ENCODE peak calls at places on chromosomes 7 and 10, in five cellular contexts. W, B, U, I and Y are unnamed samples. For H3K4me1 and H3K36me3, the result is how much of the 10 kb centered on the place peaks cover.

GRCh38 chr7:73573276-73573675 is 5.1 kb downstream of the TBL2 start:
- DNase-seq in W (no peak), B (no peak), U (no peak), I (no peak), Y (no peak)

GRCh38 chr10:1754506-1755177 is 17.3 kb upstream of the ADARB2 start:
- DNase-seq in W (no peak), B (no peak), U (no peak), I (no peak), Y (no peak)

GRCh38 chr10:119521443-119522204 is 20.9 kb downstream of the RGS10 start:
- DNase-seq in W (no peak), B (no peak), U (no peak), I (peak), Y (no peak)

GRCh38 chr7:43750016-43750887 is 8.2 kb upstream of the BLVRA start:
- DNase-seq in W (no peak), B (no peak), U (no peak), I (peak), Y (no peak)

GRCh38 chr10:113987805-113988204 is 55.9 kb upstream of the ADRB1 start:
- DNase-seq in W (no peak), B (no peak), U (no peak), I (no peak), Y (no peak)

GRCh38 chr7:34928052-34928451 is 109.2 kb downstream of the DPY19L1 start:
- DNase-seq in W (peak), B (no peak), U (peak), I (no peak), Y (peak)

GRCh38 chr10:131818510-131819234 is 82.1 kb upstream of the PPP2R2D start:
- DNase-seq in W (no peak), B (no peak), U (no peak), I (no peak), Y (no peak)

GRCh38 chr10:99945286-99945685 is 64.5 kb downstream of the DNMBP start:
- DNase-seq in W (peak), B (no peak), U (no peak), I (peak), Y (no peak)

GRCh38 chr7:111126987-111127386 is 36.1 kb downstream of the LRRN3 start:
- DNase-seq in W (no peak), B (no peak), U (no peak), I (peak), Y (no peak)

GRCh38 chr7:17456541-17456940 is 158.1 kb downstream of the AHR start:
- DNase-seq in W (no peak), B (no peak), U (no peak), I (peak), Y (no peak)

GRCh38 chr10:112961609-112962008 is 11.6 kb downstream of the TCF7L2 start:
- DNase-seq in W (no peak), B (no peak), U (no peak), I (no peak), Y (no peak)

GRCh38 chr7:159015081-159015893 is 129.4 kb downstream of the VIPR2 start:
- DNase-seq in W (no peak), B (peak), U (no peak), I (no peak), Y (peak)

GRCh38 chr7:132084776-132085388 is 491.4 kb downstream of the PLXNA4 start:
- DNase-seq in W (peak), B (no peak), U (peak), I (peak), Y (no peak)

GRCh38 chr7:127793582-127793981 is 141.6 kb downstream of the SND1 start:
- DNase-seq in W (no peak), B (no peak), U (no peak), I (no peak), Y (no peak)

GRCh38 chr7:78768859-78769258 is 684.6 kb downstream of the MAGI2 start:
- DNase-seq in W (no peak), B (no peak), U (no peak), I (no peak), Y (no peak)

GRCh38 chr10:132608511-132609195 is 71.1 kb downstream of the INPP5A start:
- DNase-seq in W (no peak), B (no peak), U (no peak), I (no peak), Y (no peak)

GRCh38 chr7:107638594-107638993 is 22.0 kb upstream of the SLC26A4 start:
- DNase-seq in W (no peak), B (no peak), U (no peak), I (no peak), Y (no peak)

GRCh38 chr7:150909192-150909591 is 56.9 kb downstream of the AOC1 start:
- DNase-seq in W (peak), B (no peak), U (peak), I (no peak), Y (peak)

GRCh38 chr10:113992601-113993011 is 51.1 kb upstream of the ADRB1 start:
- DNase-seq in W (no peak), B (no peak), U (no peak), I (no peak), Y (no peak)

GRCh38 chr10:35027567-35027966 is 62.6 kb downstream of the CUL2 start:
- DNase-seq in W (peak), B (no peak), U (no peak), I (peak), Y (no peak)

GRCh38 chr10:86964061-86964846 is 4.0 kb upstream of the ADIRF start:
- DNase-seq in W (no peak), B (no peak), U (no peak), I (no peak), Y (no peak)

GRCh38 chr7:139066315-139066714 is 30.5 kb upstream of the ZC3HAV1L start:
- DNase-seq in W (no peak), B (no peak), U (no peak), I (no peak), Y (no peak)

GRCh38 chr10:132708441-132708840 is 77.5 kb downstream of the NKX6-2 start:
- DNase-seq in W (no peak), B (no peak), U (no peak), I (no peak), Y (no peak)

GRCh38 chr7:107172318-107173032 is 3.7 kb downstream of the HBP1 start:
- DNase-seq in W (no peak), B (no peak), U (no peak), I (no peak), Y (no peak)

GRCh38 chr10:79449181-79450146 is 4.0 kb upstream of the ZCCHC24 start:
- DNase-seq in W (no peak), B (no peak), U (no peak), I (no peak), Y (no peak)

GRCh38 chr10:125145636-125146035 is 14.7 kb downstream of the CTBP2 start:
- DNase-seq in W (no peak), B (no peak), U (no peak), I (no peak), Y (no peak)

GRCh38 chr10:125148576-125148975 is 11.8 kb downstream of the CTBP2 start:
- DNase-seq in W (no peak), B (no peak), U (no peak), I (no peak), Y (no peak)

GRCh38 chr10:125144693-125145623 is 15.4 kb downstream of the CTBP2 start:
- DNase-seq in W (peak), B (no peak), U (peak), I (peak), Y (no peak)

GRCh38 chr10:125148021-125148439 is 12.3 kb downstream of the CTBP2 start:
- DNase-seq in W (peak), B (no peak), U (peak), I (no peak), Y (no peak)

DNA sequence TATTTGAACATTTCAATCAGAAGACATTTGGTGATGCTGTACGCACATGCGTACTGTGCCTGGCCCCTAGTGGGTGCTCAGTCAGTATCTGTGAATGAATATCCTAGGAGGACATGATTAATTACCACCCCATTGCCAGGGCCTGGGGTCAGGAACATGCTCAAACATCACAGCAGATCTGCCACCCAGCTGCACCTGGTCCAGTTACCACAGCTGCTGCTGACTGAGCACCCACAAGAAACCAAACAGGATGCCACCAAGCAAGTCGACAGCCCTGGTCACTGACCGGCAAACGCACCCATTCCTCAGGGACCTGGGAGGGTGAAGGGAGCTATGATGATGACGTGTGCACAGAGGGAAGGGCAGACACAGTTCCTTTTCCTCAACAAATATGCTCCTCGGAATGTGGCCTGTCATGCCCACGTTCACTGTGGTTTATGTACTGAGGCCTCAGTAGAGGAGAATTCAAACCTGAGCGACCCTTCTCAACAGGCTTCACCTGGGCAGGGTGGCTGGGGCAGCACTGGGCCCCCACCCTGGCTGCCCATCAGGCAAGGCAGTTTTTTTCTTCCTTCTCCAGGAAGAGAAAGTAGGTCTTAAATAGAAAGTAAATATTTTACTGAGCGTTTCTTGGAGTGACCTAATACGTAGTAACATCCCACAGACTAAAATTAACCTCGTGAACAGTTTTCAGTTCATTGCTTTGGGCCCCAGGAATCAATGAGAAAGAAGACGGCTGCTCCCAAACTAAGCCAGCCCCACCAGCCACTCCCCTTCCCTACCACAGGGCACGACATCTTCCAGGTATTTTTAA is 13.4 kb downstream of the CTBP2 start:
- DNase-seq in W (peak), B (no peak), U (peak), I (peak), Y (no peak)
- H3K4me1 ChIP-seq in W (under half), B (under half), U (under half), I (under half), Y (under half)

DNA sequence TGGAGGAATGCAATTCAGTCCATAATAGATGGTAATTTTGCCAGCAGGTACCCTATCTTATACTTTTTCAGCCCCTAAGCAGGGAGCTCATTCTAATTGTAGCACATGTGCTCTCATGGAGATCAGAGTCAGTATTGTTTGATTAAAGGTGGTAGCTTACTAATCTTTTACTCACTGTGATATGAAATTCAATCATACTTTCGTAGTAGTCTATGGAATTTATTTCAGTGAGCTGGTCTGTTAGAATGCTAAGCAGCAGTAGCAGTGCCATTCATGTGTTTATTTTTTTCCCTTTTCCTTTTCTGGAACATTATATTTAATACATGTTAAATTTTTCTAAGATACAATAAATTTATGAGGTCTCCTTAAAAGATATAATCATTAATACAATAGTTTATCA is 109.0 kb downstream of the ST7 start:
- DNase-seq in W (no peak), B (no peak), U (no peak), I (peak), Y (no peak)
- H3K27ac ChIP-seq in W (no peak), B (peak), U (no peak), I (peak), Y (no peak)

GRCh38 chr10:68336952-68337351 is 4.2 kb upstream of the PBLD start:
- DNase-seq in W (no peak), B (no peak), U (no peak), I (no peak), Y (no peak)
- H3K36me3 ChIP-seq in W (under half), B (under half), U (half or more), I (under half), Y (under half)

GRCh38 chr7:94698275-94698674 is 42.3 kb upstream of the SGCE start:
- DNase-seq in W (no peak), B (no peak), U (no peak), I (peak), Y (no peak)
- H3K4me1 ChIP-seq in W (under half), B (under half), U (under half), I (under half), Y (under half)

GRCh38 chr7:50682079-50682478 is 100.6 kb downstream of the GRB10 start:
- DNase-seq in W (no peak), B (no peak), U (no peak), I (no peak), Y (no peak)
- H3K27ac ChIP-seq in W (peak), B (no peak), U (no peak), I (no peak), Y (no peak)

GRCh38 chr7:149608168-149608567 is 110.6 kb upstream of the ZNF746 start:
- DNase-seq in W (no peak), B (no peak), U (no peak), I (no peak), Y (no peak)
- H3K36me3 ChIP-seq in W (under half), B (half or more), U (half or more), I (under half), Y (under half)

GRCh38 chr10:51846856-51847506 is 147.6 kb upstream of the CSTF2T start:
- DNase-seq in W (no peak), B (no peak), U (no peak), I (no peak), Y (no peak)
- H3K4me1 ChIP-seq in W (under half), B (under half), U (under half), I (under half), Y (under half)

GRCh38 chr7:47601881-47602249 is 20.0 kb upstream of the TNS3 start:
- DNase-seq in W (no peak), B (no peak), U (no peak), I (no peak), Y (no peak)

GRCh38 chr7:47602272-47603004 is 20.5 kb upstream of the TNS3 start:
- DNase-seq in W (no peak), B (no peak), U (no peak), I (no peak), Y (no peak)

GRCh38 chr7:47601119-47601880 is 19.4 kb upstream of the TNS3 start:
- DNase-seq in W (no peak), B (no peak), U (no peak), I (peak), Y (no peak)

GRCh38 chr7:47597379-47597778 is 15.5 kb upstream of the TNS3 start:
- DNase-seq in W (no peak), B (no peak), U (no peak), I (no peak), Y (no peak)

GRCh38 chr7:47600199-47601118 is 18.5 kb upstream of the TNS3 start:
- DNase-seq in W (no peak), B (no peak), U (no peak), I (peak), Y (no peak)
- H3K27ac ChIP-seq in W (no peak), B (no peak), U (no peak), I (peak), Y (no peak)